ENCODE peak calls at places on chromosomes 12 and 14, in seven cellular contexts. One of them, this sample, is unnamed.

GRCh38 chr12:9707356-9707755 is 25.5 kb downstream of the CLECL1 start:
- DNase-seq in AG09309: no peak
- DNase-seq in GM10248: no peak
- DNase-seq in fibroblast of mammary gland: no peak
- DNase-seq in heart left ventricle: no peak
- DNase-seq in progenitor cell of endocrine pancreas: no peak
- DNase-seq in GM20000: no peak
- DNase-seq in this sample: no peak

GRCh38 chr12:96635844-96636243 is 146.5 kb downstream of the CFAP54 start:
- DNase-seq in AG09309: no peak
- DNase-seq in GM10248: no peak
- DNase-seq in fibroblast of mammary gland: no peak
- DNase-seq in heart left ventricle: no peak
- DNase-seq in progenitor cell of endocrine pancreas: no peak
- DNase-seq in GM20000: no peak
- DNase-seq in this sample: no peak

GRCh38 chr12:126784328-126784921 is 1482.5 kb upstream of the TMEM132C start:
- DNase-seq in AG09309: peak
- DNase-seq in GM10248: no peak
- DNase-seq in fibroblast of mammary gland: peak
- DNase-seq in heart left ventricle: peak
- DNase-seq in progenitor cell of endocrine pancreas: peak
- DNase-seq in GM20000: peak
- DNase-seq in this sample: no peak

GRCh38 chr14:50954811-50955372 is 10.6 kb upstream of the PYGL start:
- DNase-seq in AG09309: no peak
- DNase-seq in GM10248: peak
- DNase-seq in fibroblast of mammary gland: peak
- DNase-seq in heart left ventricle: no peak
- DNase-seq in progenitor cell of endocrine pancreas: no peak
- DNase-seq in GM20000: peak
- DNase-seq in this sample: peak

GRCh38 chr12:113684053-113684907 is 212.6 kb upstream of the LHX5 start:
- DNase-seq in AG09309: no peak
- DNase-seq in GM10248: no peak
- DNase-seq in fibroblast of mammary gland: peak
- DNase-seq in heart left ventricle: no peak
- DNase-seq in progenitor cell of endocrine pancreas: no peak
- DNase-seq in GM20000: no peak
- DNase-seq in this sample: no peak

GRCh38 chr12:53298154-53298553 is 1.3 kb upstream of the MYG1 start:
- DNase-seq in AG09309: peak
- DNase-seq in GM10248: no peak
- DNase-seq in fibroblast of mammary gland: peak
- DNase-seq in heart left ventricle: no peak
- DNase-seq in progenitor cell of endocrine pancreas: no peak
- DNase-seq in GM20000: no peak
- DNase-seq in this sample: no peak

GRCh38 chr12:14185441-14186192 is 179.9 kb upstream of the ATF7IP start:
- DNase-seq in AG09309: peak
- DNase-seq in GM10248: peak
- DNase-seq in fibroblast of mammary gland: peak
- DNase-seq in heart left ventricle: no peak
- DNase-seq in progenitor cell of endocrine pancreas: peak
- DNase-seq in GM20000: peak
- DNase-seq in this sample: peak

GRCh38 chr12:65632131-65632855 is 192.0 kb upstream of the HMGA2 start:
- DNase-seq in AG09309: no peak
- DNase-seq in GM10248: no peak
- DNase-seq in fibroblast of mammary gland: peak
- DNase-seq in heart left ventricle: peak
- DNase-seq in progenitor cell of endocrine pancreas: no peak
- DNase-seq in GM20000: no peak
- DNase-seq in this sample: no peak

GRCh38 chr14:79878785-79879184 is 332.5 kb downstream of the DIO2 start:
- DNase-seq in AG09309: no peak
- DNase-seq in GM10248: no peak
- DNase-seq in fibroblast of mammary gland: no peak
- DNase-seq in heart left ventricle: no peak
- DNase-seq in progenitor cell of endocrine pancreas: no peak
- DNase-seq in GM20000: no peak
- DNase-seq in this sample: no peak

GRCh38 chr14:78153069-78153351 is 17.2 kb upstream of the NRXN3 start:
- DNase-seq in AG09309: no peak
- DNase-seq in GM10248: no peak
- DNase-seq in fibroblast of mammary gland: peak
- DNase-seq in heart left ventricle: no peak
- DNase-seq in progenitor cell of endocrine pancreas: no peak
- DNase-seq in GM20000: no peak
- DNase-seq in this sample: no peak

GRCh38 chr12:127401005-127401404 is 866.0 kb upstream of the TMEM132C start:
- DNase-seq in AG09309: no peak
- DNase-seq in GM10248: no peak
- DNase-seq in fibroblast of mammary gland: peak
- DNase-seq in heart left ventricle: no peak
- DNase-seq in progenitor cell of endocrine pancreas: no peak
- DNase-seq in GM20000: no peak
- DNase-seq in this sample: no peak

GRCh38 chr14:69501362-69501964 is 16.9 kb downstream of the PLEKHD1 start:
- DNase-seq in AG09309: no peak
- DNase-seq in GM10248: no peak
- DNase-seq in fibroblast of mammary gland: peak
- DNase-seq in heart left ventricle: peak
- DNase-seq in progenitor cell of endocrine pancreas: no peak
- DNase-seq in GM20000: no peak
- DNase-seq in this sample: no peak

GRCh38 chr12:50507930-50508329 is 3.1 kb downstream of the DIP2B start:
- DNase-seq in AG09309: no peak
- DNase-seq in GM10248: no peak
- DNase-seq in fibroblast of mammary gland: no peak
- DNase-seq in heart left ventricle: no peak
- DNase-seq in progenitor cell of endocrine pancreas: no peak
- DNase-seq in GM20000: no peak
- DNase-seq in this sample: no peak

GRCh38 chr12:116654216-116654743 is 83.6 kb downstream of the SPRING1 start:
- DNase-seq in AG09309: no peak
- DNase-seq in GM10248: no peak
- DNase-seq in fibroblast of mammary gland: no peak
- DNase-seq in heart left ventricle: no peak
- DNase-seq in progenitor cell of endocrine pancreas: no peak
- DNase-seq in GM20000: no peak
- DNase-seq in this sample: no peak

GRCh38 chr12:8559676-8560075 is 19.0 kb upstream of the CLEC4E start:
- DNase-seq in AG09309: no peak
- DNase-seq in GM10248: no peak
- DNase-seq in fibroblast of mammary gland: no peak
- DNase-seq in heart left ventricle: no peak
- DNase-seq in progenitor cell of endocrine pancreas: no peak
- DNase-seq in GM20000: no peak
- DNase-seq in this sample: no peak

GRCh38 chr14:101713641-101714349 is 47.7 kb upstream of the PPP2R5C start:
- DNase-seq in AG09309: no peak
- DNase-seq in GM10248: no peak
- DNase-seq in fibroblast of mammary gland: no peak
- DNase-seq in heart left ventricle: no peak
- DNase-seq in progenitor cell of endocrine pancreas: no peak
- DNase-seq in GM20000: no peak
- DNase-seq in this sample: peak

GRCh38 chr12:92927055-92927435 is 2.0 kb downstream of the EEA1 start:
- DNase-seq in AG09309: peak
- DNase-seq in GM10248: no peak
- DNase-seq in fibroblast of mammary gland: peak
- DNase-seq in heart left ventricle: peak
- DNase-seq in progenitor cell of endocrine pancreas: no peak
- DNase-seq in GM20000: peak
- DNase-seq in this sample: peak
- TF ChIP-seq CTCF in AG09309: peak
- TF ChIP-seq CTCF in GM10248: no peak
- TF ChIP-seq CTCF in fibroblast of mammary gland: peak
- TF ChIP-seq CTCF in heart left ventricle: peak
- TF ChIP-seq CTCF in progenitor cell of endocrine pancreas: peak
- TF ChIP-seq CTCF in GM20000: no peak
- TF ChIP-seq CTCF in this sample: no peak

GRCh38 chr14:75859746-75860145 is 122.0 kb downstream of the TGFB3 start:
- DNase-seq in AG09309: no peak
- DNase-seq in GM10248: no peak
- DNase-seq in fibroblast of mammary gland: no peak
- DNase-seq in heart left ventricle: no peak
- DNase-seq in progenitor cell of endocrine pancreas: no peak
- DNase-seq in GM20000: no peak
- DNase-seq in this sample: no peak

GRCh38 chr14:75858375-75858774 is 123.4 kb downstream of the TGFB3 start:
- DNase-seq in AG09309: no peak
- DNase-seq in GM10248: no peak
- DNase-seq in fibroblast of mammary gland: no peak
- DNase-seq in heart left ventricle: no peak
- DNase-seq in progenitor cell of endocrine pancreas: no peak
- DNase-seq in GM20000: no peak
- DNase-seq in this sample: no peak

GRCh38 chr14:75861161-75861621 is 120.6 kb downstream of the TGFB3 start:
- DNase-seq in AG09309: peak
- DNase-seq in GM10248: no peak
- DNase-seq in fibroblast of mammary gland: peak
- DNase-seq in heart left ventricle: no peak
- DNase-seq in progenitor cell of endocrine pancreas: no peak
- DNase-seq in GM20000: no peak
- DNase-seq in this sample: no peak

GRCh38 chr14:75857199-75857598 is 124.6 kb downstream of the TGFB3 start:
- DNase-seq in AG09309: no peak
- DNase-seq in GM10248: no peak
- DNase-seq in fibroblast of mammary gland: no peak
- DNase-seq in heart left ventricle: no peak
- DNase-seq in progenitor cell of endocrine pancreas: no peak
- DNase-seq in GM20000: no peak
- DNase-seq in this sample: no peak

DNA sequence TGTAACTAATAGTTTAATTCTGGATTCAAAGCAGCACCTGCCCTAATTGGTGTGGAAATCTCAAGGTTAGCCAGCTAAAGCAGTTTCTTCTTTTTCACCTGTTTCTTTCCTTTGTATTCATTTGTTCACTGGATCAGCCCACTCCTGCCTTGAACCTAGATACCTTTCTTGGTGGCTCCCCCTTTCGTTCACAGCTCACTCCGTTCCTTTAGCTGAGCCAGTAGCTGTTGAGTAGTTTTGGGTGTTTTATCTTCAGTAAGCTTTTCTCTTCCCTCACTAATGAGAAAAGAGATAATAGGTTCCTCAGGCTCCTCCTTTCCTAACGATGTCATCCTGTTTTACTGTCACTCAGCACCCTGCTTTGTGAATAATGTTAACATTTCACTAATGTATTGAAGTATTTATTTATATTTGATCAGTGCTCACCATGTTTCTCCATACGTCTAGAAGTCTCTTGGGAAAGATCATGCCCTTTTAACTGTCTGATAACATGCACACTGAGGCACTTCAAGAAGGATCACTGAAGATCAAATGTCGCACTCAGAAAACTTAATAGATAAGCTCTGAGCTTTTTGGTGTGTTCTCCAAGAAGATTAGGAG is 121.1 kb downstream of the TGFB3 start:
- DNase-seq in AG09309: no peak
- DNase-seq in GM10248: no peak
- DNase-seq in fibroblast of mammary gland: no peak
- DNase-seq in heart left ventricle: no peak
- DNase-seq in progenitor cell of endocrine pancreas: no peak
- DNase-seq in GM20000: no peak
- DNase-seq in this sample: no peak
- TF ChIP-seq CTCF in AG09309: no peak
- TF ChIP-seq CTCF in GM10248: no peak
- TF ChIP-seq CTCF in fibroblast of mammary gland: no peak
- TF ChIP-seq CTCF in heart left ventricle: no peak
- TF ChIP-seq CTCF in progenitor cell of endocrine pancreas: no peak
- TF ChIP-seq CTCF in GM20000: no peak
- TF ChIP-seq CTCF in this sample: no peak

GRCh38 chr12:124433147-124433874 is 134.1 kb downstream of the NCOR2 start:
- DNase-seq in AG09309: no peak
- DNase-seq in GM10248: no peak
- DNase-seq in fibroblast of mammary gland: no peak
- DNase-seq in heart left ventricle: peak
- DNase-seq in progenitor cell of endocrine pancreas: no peak
- DNase-seq in GM20000: no peak
- DNase-seq in this sample: no peak
- TF ChIP-seq CTCF in AG09309: no peak
- TF ChIP-seq CTCF in GM10248: no peak
- TF ChIP-seq CTCF in fibroblast of mammary gland: no peak
- TF ChIP-seq CTCF in heart left ventricle: peak
- TF ChIP-seq CTCF in progenitor cell of endocrine pancreas: no peak
- TF ChIP-seq CTCF in GM20000: no peak
- TF ChIP-seq CTCF in this sample: no peak

GRCh38 chr12:78101181-78101876 is 270.6 kb downstream of the NAV3 start:
- DNase-seq in AG09309: no peak
- DNase-seq in GM10248: no peak
- DNase-seq in fibroblast of mammary gland: no peak
- DNase-seq in heart left ventricle: no peak
- DNase-seq in progenitor cell of endocrine pancreas: no peak
- DNase-seq in GM20000: no peak
- DNase-seq in this sample: no peak

GRCh38 chr12:78101946-78102635 is 271.4 kb downstream of the NAV3 start:
- DNase-seq in AG09309: no peak
- DNase-seq in GM10248: no peak
- DNase-seq in fibroblast of mammary gland: no peak
- DNase-seq in heart left ventricle: no peak
- DNase-seq in progenitor cell of endocrine pancreas: no peak
- DNase-seq in GM20000: no peak
- DNase-seq in this sample: no peak

GRCh38 chr12:78099806-78100205 is 269.1 kb downstream of the NAV3 start:
- DNase-seq in AG09309: no peak
- DNase-seq in GM10248: no peak
- DNase-seq in fibroblast of mammary gland: no peak
- DNase-seq in heart left ventricle: no peak
- DNase-seq in progenitor cell of endocrine pancreas: no peak
- DNase-seq in GM20000: no peak
- DNase-seq in this sample: no peak

GRCh38 chr12:78095623-78096022 is 264.9 kb downstream of the NAV3 start:
- DNase-seq in AG09309: no peak
- DNase-seq in GM10248: no peak
- DNase-seq in fibroblast of mammary gland: no peak
- DNase-seq in heart left ventricle: no peak
- DNase-seq in progenitor cell of endocrine pancreas: no peak
- DNase-seq in GM20000: no peak
- DNase-seq in this sample: no peak

DNA sequence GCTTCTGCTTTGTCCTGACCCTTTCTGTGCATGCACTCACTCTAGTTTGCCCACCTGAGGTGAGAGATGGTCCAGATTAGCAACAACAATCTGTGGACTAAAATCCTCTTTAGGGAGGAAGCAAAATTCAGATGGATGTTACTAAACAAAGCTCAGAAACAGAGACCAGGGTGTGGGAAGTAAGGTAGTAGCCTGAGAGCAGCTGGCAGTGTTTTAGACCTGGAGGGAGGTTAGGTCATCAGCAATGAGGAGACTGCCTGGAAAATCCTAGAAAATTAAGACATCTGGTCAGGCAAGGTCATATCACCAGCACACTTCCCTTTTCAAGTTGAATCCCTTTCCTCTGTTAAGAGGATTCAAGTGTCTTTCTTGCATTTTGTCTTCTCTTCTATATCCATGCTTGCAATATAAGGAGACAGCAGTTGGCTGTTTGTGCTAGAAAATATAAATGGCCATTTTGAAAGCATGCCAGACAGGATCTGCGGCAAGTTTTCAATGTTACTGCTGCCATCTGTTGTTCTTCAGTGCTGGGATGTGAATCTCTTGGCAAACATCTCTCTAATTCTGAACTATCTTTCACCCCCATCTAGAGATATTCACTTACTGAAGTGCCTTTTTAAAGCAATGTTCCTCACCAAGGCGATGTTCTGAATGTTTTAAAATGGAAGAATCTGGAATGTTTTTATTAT is 266.4 kb downstream of the NAV3 start:
- DNase-seq in AG09309: no peak
- DNase-seq in GM10248: no peak
- DNase-seq in fibroblast of mammary gland: peak
- DNase-seq in heart left ventricle: no peak
- DNase-seq in progenitor cell of endocrine pancreas: no peak
- DNase-seq in GM20000: no peak
- DNase-seq in this sample: no peak
- TF ChIP-seq CTCF in AG09309: peak
- TF ChIP-seq CTCF in GM10248: no peak
- TF ChIP-seq CTCF in fibroblast of mammary gland: no peak
- TF ChIP-seq CTCF in heart left ventricle: no peak
- TF ChIP-seq CTCF in progenitor cell of endocrine pancreas: no peak
- TF ChIP-seq CTCF in GM20000: no peak
- TF ChIP-seq CTCF in this sample: no peak